ENCODE peak calls at places on chromosomes 3 and 15, in four cellular contexts. One of them, this sample, is unnamed.

GRCh38 chr3:45123030-45123429 is 23.1 kb downstream of the CDCP1 start:
- DNase-seq in A549: peak
- DNase-seq in Peyer's patch: no peak
- DNase-seq in H1: no peak
- DNase-seq in this sample: no peak

GRCh38 chr15:46917853-46918252 is 799.5 kb upstream of the SEMA6D start:
- DNase-seq in A549: no peak
- DNase-seq in Peyer's patch: no peak
- DNase-seq in H1: no peak
- DNase-seq in this sample: no peak

GRCh38 chr3:63467392-63467791 is 185.1 kb upstream of the SNTN start:
- DNase-seq in A549: no peak
- DNase-seq in Peyer's patch: no peak
- DNase-seq in H1: no peak
- DNase-seq in this sample: no peak

GRCh38 chr15:93562752-93563151 is 473.7 kb upstream of the RGMA start:
- DNase-seq in A549: no peak
- DNase-seq in Peyer's patch: no peak
- DNase-seq in H1: no peak
- DNase-seq in this sample: no peak

GRCh38 chr3:106130384-106131084 is 261.7 kb upstream of the CBLB start:
- DNase-seq in A549: peak
- DNase-seq in Peyer's patch: no peak
- DNase-seq in H1: no peak
- DNase-seq in this sample: no peak

GRCh38 chr3:111653766-111654165 is 58.6 kb upstream of the ZBED2 start:
- DNase-seq in A549: no peak
- DNase-seq in Peyer's patch: no peak
- DNase-seq in H1: no peak
- DNase-seq in this sample: no peak

GRCh38 chr3:65484964-65485363 is 553.8 kb downstream of the MAGI1 start:
- DNase-seq in A549: no peak
- DNase-seq in Peyer's patch: no peak
- DNase-seq in H1: no peak
- DNase-seq in this sample: no peak

GRCh38 chr15:85289677-85290365 is 90.6 kb upstream of the AKAP13 start:
- DNase-seq in A549: peak
- DNase-seq in Peyer's patch: no peak
- DNase-seq in H1: no peak
- DNase-seq in this sample: no peak

GRCh38 chr15:61318276-61318675 is 89.2 kb upstream of the RORA start:
- DNase-seq in A549: no peak
- DNase-seq in Peyer's patch: no peak
- DNase-seq in H1: no peak
- DNase-seq in this sample: no peak

GRCh38 chr3:33858131-33858530 is 59.7 kb downstream of the PDCD6IP start:
- DNase-seq in A549: no peak
- DNase-seq in Peyer's patch: no peak
- DNase-seq in H1: no peak
- DNase-seq in this sample: no peak

GRCh38 chr3:135805752-135806151 is 159.8 kb upstream of the PPP2R3A start:
- DNase-seq in A549: no peak
- DNase-seq in Peyer's patch: no peak
- DNase-seq in H1: no peak
- DNase-seq in this sample: no peak

GRCh38 chr3:21664996-21665395 is 86.0 kb downstream of the ZNF385D start:
- DNase-seq in A549: no peak
- DNase-seq in Peyer's patch: no peak
- DNase-seq in H1: no peak
- DNase-seq in this sample: no peak

GRCh38 chr15:48573780-48574179 is 71.7 kb downstream of the FBN1 start:
- DNase-seq in A549: no peak
- DNase-seq in Peyer's patch: no peak
- DNase-seq in H1: no peak
- DNase-seq in this sample: no peak

GRCh38 chr3:38316356-38317185 is 30.0 kb upstream of the XYLB start:
- DNase-seq in A549: no peak
- DNase-seq in Peyer's patch: no peak
- DNase-seq in H1: no peak
- DNase-seq in this sample: no peak

GRCh38 chr15:40549894-40550293 is 14.9 kb downstream of the CCDC32 start:
- DNase-seq in A549: no peak
- DNase-seq in Peyer's patch: no peak
- DNase-seq in H1: no peak
- DNase-seq in this sample: no peak

GRCh38 chr3:50450135-50450911 is 53.1 kb downstream of the CACNA2D2 start:
- DNase-seq in A549: no peak
- DNase-seq in Peyer's patch: peak
- DNase-seq in H1: no peak
- DNase-seq in this sample: peak

GRCh38 chr15:31080618-31081017 is 20.9 kb downstream of the TRPM1 start:
- DNase-seq in A549: peak
- DNase-seq in Peyer's patch: no peak
- DNase-seq in H1: peak
- DNase-seq in this sample: peak

GRCh38 chr3:195441476-195441970 is 1.3 kb downstream of the ACAP2 start:
- DNase-seq in A549: no peak
- DNase-seq in Peyer's patch: no peak
- DNase-seq in H1: no peak
- DNase-seq in this sample: no peak

GRCh38 chr15:96768435-96768789 is 437.9 kb downstream of the NR2F2 start:
- DNase-seq in A549: no peak
- DNase-seq in Peyer's patch: no peak
- DNase-seq in H1: no peak
- DNase-seq in this sample: no peak

GRCh38 chr3:172520332-172520831 is 2.8 kb downstream of the TNFSF10 start:
- DNase-seq in A549: no peak
- DNase-seq in Peyer's patch: no peak
- DNase-seq in H1: no peak
- DNase-seq in this sample: no peak

GRCh38 chr3:135781026-135781815 is 184.3 kb upstream of the PPP2R3A start:
- DNase-seq in A549: no peak
- DNase-seq in Peyer's patch: no peak
- DNase-seq in H1: no peak
- DNase-seq in this sample: no peak

GRCh38 chr3:197835509-197835908 is 44.5 kb downstream of the LRCH3 start:
- DNase-seq in A549: no peak
- DNase-seq in Peyer's patch: no peak
- DNase-seq in H1: no peak
- DNase-seq in this sample: no peak

GRCh38 chr15:94026458-94026967 is 204.8 kb upstream of the MCTP2 start:
- DNase-seq in A549: no peak
- DNase-seq in Peyer's patch: no peak
- DNase-seq in H1: no peak
- DNase-seq in this sample: no peak

GRCh38 chr3:14228611-14229470 is 50.2 kb downstream of the LSM3 start:
- DNase-seq in A549: no peak
- DNase-seq in Peyer's patch: no peak
- DNase-seq in H1: no peak
- DNase-seq in this sample: no peak

GRCh38 chr15:22949074-22949547 is 31.1 kb downstream of the CYFIP1 start:
- DNase-seq in A549: no peak
- DNase-seq in Peyer's patch: no peak
- DNase-seq in H1: peak
- DNase-seq in this sample: no peak

GRCh38 chr3:174862101-174862500 is 3.0 kb downstream of the NAALADL2 start:
- DNase-seq in A549: peak
- DNase-seq in Peyer's patch: no peak
- DNase-seq in H1: peak
- DNase-seq in this sample: no peak

GRCh38 chr15:52136471-52136993 is 24.0 kb upstream of the BCL2L10 start:
- DNase-seq in A549: no peak
- DNase-seq in Peyer's patch: no peak
- DNase-seq in H1: no peak
- DNase-seq in this sample: peak

GRCh38 chr3:47985376-47985775 is 30.8 kb downstream of the MAP4 start:
- DNase-seq in A549: no peak
- DNase-seq in Peyer's patch: no peak
- DNase-seq in H1: no peak
- DNase-seq in this sample: no peak

GRCh38 chr15:36970522-36970921 is 129.8 kb downstream of the MEIS2 start:
- DNase-seq in A549: no peak
- DNase-seq in Peyer's patch: no peak
- DNase-seq in H1: no peak
- DNase-seq in this sample: no peak

GRCh38 chr3:44337253-44337652 is 1.3 kb upstream of the TCAIM start:
- DNase-seq in A549: no peak
- DNase-seq in Peyer's patch: no peak
- DNase-seq in H1: no peak
- DNase-seq in this sample: no peak

GRCh38 chr15:98085003-98085639 is 124.6 kb downstream of the ARRDC4 start:
- DNase-seq in A549: peak
- DNase-seq in Peyer's patch: no peak
- DNase-seq in H1: no peak
- DNase-seq in this sample: no peak

DNA sequence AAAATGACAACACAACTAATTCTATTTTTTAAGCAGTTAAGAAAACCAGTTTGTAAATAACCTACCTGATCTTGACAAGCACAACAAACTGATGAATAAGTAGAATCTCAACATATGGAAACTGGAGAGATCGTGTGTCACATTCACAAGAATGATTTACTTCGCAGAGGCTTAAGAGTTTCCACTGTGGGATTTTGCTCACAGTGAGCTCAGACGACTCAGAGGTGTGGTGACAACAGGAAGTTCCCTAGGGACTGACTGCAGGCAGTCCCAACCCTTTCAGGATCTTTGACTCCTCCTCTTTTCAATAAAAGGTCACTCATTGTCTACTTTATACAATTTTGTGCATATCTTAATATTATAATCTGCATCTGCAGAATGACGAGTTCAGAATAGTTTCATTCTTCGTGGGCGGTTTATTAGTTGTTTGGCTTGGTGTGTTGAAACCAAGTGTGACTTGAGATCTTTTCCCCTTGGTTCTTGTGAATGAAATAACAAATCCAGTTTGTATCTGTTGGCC is at the start of gene LIPH:
- DNase-seq in A549: peak
- DNase-seq in Peyer's patch: no peak
- DNase-seq in H1: no peak
- DNase-seq in this sample: peak
- TF ChIP-seq POLR2A in A549: no peak
- TF ChIP-seq POLR2A in Peyer's patch: peak
- TF ChIP-seq POLR2A in H1: no peak
- TF ChIP-seq POLR2A in this sample: no peak

GRCh38 chr15:34301058-34301457 is 36.5 kb downstream of the SLC12A6 start:
- DNase-seq in A549: no peak
- DNase-seq in Peyer's patch: no peak
- DNase-seq in H1: no peak
- DNase-seq in this sample: no peak

GRCh38 chr15:34292591-34292990 is 45.0 kb downstream of the SLC12A6 start:
- DNase-seq in A549: no peak
- DNase-seq in Peyer's patch: no peak
- DNase-seq in H1: no peak
- DNase-seq in this sample: no peak

DNA sequence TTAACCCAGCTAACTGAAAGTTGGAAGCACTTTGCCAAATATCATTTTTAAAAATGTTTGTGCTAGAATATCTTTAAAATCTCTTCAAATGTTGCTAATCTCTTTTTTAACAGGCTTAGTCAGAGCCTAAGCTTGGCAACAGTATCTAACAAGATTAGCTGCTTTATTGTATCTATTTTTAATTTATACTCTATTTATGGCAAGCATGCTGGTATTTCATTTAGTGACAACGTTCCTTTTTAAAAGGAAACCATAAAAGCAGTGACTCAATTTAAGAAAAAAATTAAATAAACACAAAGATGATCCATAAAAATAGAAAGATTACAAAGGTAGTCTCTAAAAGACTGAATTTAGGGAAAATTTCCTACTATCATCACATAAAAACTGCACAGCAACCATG is 40.5 kb downstream of the SLC12A6 start:
- DNase-seq in A549: no peak
- DNase-seq in Peyer's patch: no peak
- DNase-seq in H1: no peak
- DNase-seq in this sample: no peak
- H3K4me3 ChIP-seq in A549: no peak
- H3K4me3 ChIP-seq in Peyer's patch: no peak
- H3K4me3 ChIP-seq in H1: no peak
- H3K4me3 ChIP-seq in this sample: no peak

GRCh38 chr15:91070872-91071271 is 29.2 kb upstream of the SV2B start:
- DNase-seq in A549: no peak
- DNase-seq in Peyer's patch: no peak
- DNase-seq in H1: no peak
- DNase-seq in this sample: no peak

GRCh38 chr15:91067026-91067425 is 33.0 kb upstream of the SV2B start:
- DNase-seq in A549: no peak
- DNase-seq in Peyer's patch: no peak
- DNase-seq in H1: no peak
- DNase-seq in this sample: no peak

GRCh38 chr15:91072162-91072561 is 27.9 kb upstream of the SV2B start:
- DNase-seq in A549: no peak
- DNase-seq in Peyer's patch: no peak
- DNase-seq in H1: no peak
- DNase-seq in this sample: no peak

GRCh38 chr15:91068436-91068835 is 31.6 kb upstream of the SV2B start:
- DNase-seq in A549: no peak
- DNase-seq in Peyer's patch: no peak
- DNase-seq in H1: no peak
- DNase-seq in this sample: no peak

DNA sequence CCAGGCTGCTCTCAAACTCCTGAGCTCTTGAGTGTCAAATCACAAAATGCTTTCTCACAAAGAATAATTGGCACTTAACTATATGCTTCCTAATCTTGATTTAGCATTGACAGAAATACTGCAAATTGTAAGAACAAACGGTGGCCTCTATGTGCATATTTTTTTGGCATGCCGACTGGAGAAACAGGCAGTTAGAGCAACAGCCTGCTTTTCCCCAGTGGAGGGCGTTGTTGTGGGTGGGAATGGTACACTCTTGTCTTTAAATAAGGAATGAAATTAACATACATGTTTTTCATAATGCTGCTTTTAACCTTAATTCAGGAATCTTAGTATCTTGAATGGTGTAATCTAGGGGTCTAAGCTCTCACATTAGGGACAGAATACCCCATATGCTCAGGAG is 31.1 kb upstream of the SV2B start:
- DNase-seq in A549: no peak
- DNase-seq in Peyer's patch: no peak
- DNase-seq in H1: no peak
- DNase-seq in this sample: no peak
- TF ChIP-seq CTCF in A549: no peak
- TF ChIP-seq CTCF in Peyer's patch: no peak
- TF ChIP-seq CTCF in H1: peak
- TF ChIP-seq CTCF in this sample: no peak

GRCh38 chr3:141429371-141430035 is 57.3 kb upstream of the RASA2 start:
- DNase-seq in A549: no peak
- DNase-seq in Peyer's patch: no peak
- DNase-seq in H1: no peak
- DNase-seq in this sample: no peak

GRCh38 chr3:141425523-141426233 is 57.4 kb downstream of the ZBTB38 start:
- DNase-seq in A549: no peak
- DNase-seq in Peyer's patch: no peak
- DNase-seq in H1: no peak
- DNase-seq in this sample: no peak

GRCh38 chr3:141427764-141428163 is 59.1 kb upstream of the RASA2 start:
- DNase-seq in A549: no peak
- DNase-seq in Peyer's patch: no peak
- DNase-seq in H1: no peak
- DNase-seq in this sample: no peak

GRCh38 chr3:141422961-141423582 is 54.8 kb downstream of the ZBTB38 start:
- DNase-seq in A549: no peak
- DNase-seq in Peyer's patch: no peak
- DNase-seq in H1: no peak
- DNase-seq in this sample: no peak

GRCh38 chr3:141426404-141427034 is 58.2 kb downstream of the ZBTB38 start:
- DNase-seq in A549: peak
- DNase-seq in Peyer's patch: peak
- DNase-seq in H1: no peak
- DNase-seq in this sample: peak
- TF ChIP-seq POLR2A in A549: no peak
- TF ChIP-seq POLR2A in Peyer's patch: no peak
- TF ChIP-seq POLR2A in H1: no peak
- TF ChIP-seq POLR2A in this sample: no peak